ENCODE peak calls at places on chromosomes 5 and 9, in seven cellular contexts. G, Q, R, N, J, F and E are unnamed samples.
A peak's percentile ranks its signal among the peaks of the same experiment; 100 is the strongest.

GRCh38 chr9:124254261-124254682 is 3.5 kb upstream of the NEK6 start:
- DNase-seq in F (no peak), J (no peak), G (peak; percentile 8), R (no peak), N (no peak), Q (no peak), E (peak; percentile 76)

GRCh38 chr5:175378444-175379028 is 65.4 kb downstream of the DRD1 start:
- DNase-seq in F (no peak), J (no peak), G (no peak), R (no peak), Q (peak; percentile 79), N (no peak), E (no peak)

GRCh38 chr5:133144245-133144981 is 92.6 kb downstream of the HSPA4 start:
- DNase-seq in N (no peak), F (no peak), G (no peak), J (no peak), Q (no peak), R (no peak), E (no peak)

GRCh38 chr9:75488714-75489100 is 400.4 kb downstream of the OSTF1 start:
- DNase-seq in N (no peak), R (no peak), Q (no peak), G (no peak), J (no peak), F (no peak), E (no peak)

GRCh38 chr9:113343732-113344231 is 3.7 kb upstream of the WDR31 start:
- DNase-seq in R (peak; percentile 76), Q (peak; percentile 84), J (peak; percentile 91), F (peak; percentile 96), G (peak; percentile 98), N (peak; percentile 84), E (no peak)

GRCh38 chr9:106758911-106759310 is 104.1 kb upstream of the ZNF462 start:
- DNase-seq in R (no peak), Q (no peak), N (no peak), G (no peak), J (no peak), F (no peak), E (no peak)

GRCh38 chr5:147310059-147310704 is 75.4 kb downstream of the STK32A start:
- DNase-seq in F (peak; percentile 92), J (peak; percentile 85), R (peak; percentile 83), N (peak; percentile 85), Q (no peak), G (peak; percentile 70), E (no peak)

GRCh38 chr5:116990010-116990409 is 415.4 kb upstream of the SEMA6A start:
- DNase-seq in G (no peak), F (no peak), J (no peak), Q (no peak), N (no peak), R (no peak), E (no peak)

GRCh38 chr5:151673421-151673820 is 13.3 kb downstream of the SPARC start:
- DNase-seq in J (no peak), N (no peak), F (no peak), G (no peak), R (no peak), Q (no peak), E (no peak)

GRCh38 chr9:86614871-86615849 is 260.9 kb upstream of the TUT7 start:
- DNase-seq in G (no peak), Q (peak; percentile 17), J (no peak), R (no peak), F (peak; percentile 41), N (no peak), E (peak; percentile 17)

GRCh38 chr5:87020099-87020934 is 247.4 kb upstream of the RASA1 start:
- DNase-seq in G (no peak), F (peak; percentile 42), J (peak; percentile 34), Q (peak; percentile 30), N (peak; percentile 42), R (peak; percentile 67), E (peak; percentile 57)

GRCh38 chr5:37888476-37888875 is 48.6 kb upstream of the GDNF start:
- DNase-seq in R (no peak), J (no peak), G (no peak), F (no peak), Q (no peak), N (no peak), E (no peak)

GRCh38 chr9:116000748-116001329 is 152.8 kb upstream of the PAPPA start:
- DNase-seq in F (no peak), Q (peak; percentile 37), N (no peak), R (no peak), G (no peak), J (no peak), E (peak; percentile 5)

GRCh38 chr5:137688248-137688840 is 47.5 kb downstream of the KLHL3 start:
- DNase-seq in G (no peak), J (no peak), R (no peak), N (no peak), Q (no peak), F (no peak), E (no peak)

GRCh38 chr5:21817668-21818419 is 1035.3 kb downstream of the CDH12 start:
- DNase-seq in N (no peak), Q (no peak), R (no peak), G (no peak), J (no peak), F (no peak), E (no peak)

GRCh38 chr9:133430244-133430643 is 8.1 kb downstream of the ADAMTS13 start:
- DNase-seq in Q (no peak), F (no peak), J (no peak), N (no peak), G (no peak), R (no peak), E (no peak)

GRCh38 chr9:94085062-94085639 is 887 bp downstream of the PTPDC1 start:
- DNase-seq in Q (no peak), J (no peak), G (no peak), N (no peak), F (no peak), R (no peak), E (no peak)

GRCh38 chr5:66113160-66113559 is 30.9 kb upstream of the SREK1 start:
- DNase-seq in N (no peak), R (no peak), F (no peak), G (no peak), Q (no peak), J (no peak), E (no peak)

GRCh38 chr5:153429734-153430133 is 60.7 kb upstream of the GRIA1 start:
- DNase-seq in F (no peak), N (no peak), J (no peak), R (no peak), Q (no peak), G (no peak), E (no peak)

GRCh38 chr9:9004844-9005243 is 1205.3 kb upstream of the DMAC1 start:
- DNase-seq in J (no peak), R (no peak), Q (no peak), F (no peak), G (no peak), N (no peak), E (no peak)

GRCh38 chr9:134399435-134400056 is 73.3 kb downstream of the RXRA start:
- DNase-seq in J (no peak), F (no peak), Q (no peak), G (no peak), R (no peak), N (no peak), E (no peak)

GRCh38 chr9:131190191-131190590 is 64.8 kb downstream of the NUP214 start:
- DNase-seq in R (no peak), G (no peak), Q (no peak), F (no peak), J (no peak), N (no peak), E (no peak)

GRCh38 chr9:71891557-71892189 is 19.3 kb downstream of the ABHD17B start:
- DNase-seq in Q (no peak), N (no peak), G (no peak), R (no peak), F (no peak), J (no peak), E (peak; percentile 28)

GRCh38 chr9:16246785-16247184 is 623.7 kb downstream of the BNC2 start:
- DNase-seq in J (no peak), F (no peak), Q (no peak), G (no peak), N (no peak), R (no peak), E (no peak)

GRCh38 chr5:124538196-124538595 is 208.2 kb downstream of the ZNF608 start:
- DNase-seq in N (no peak), G (no peak), J (no peak), Q (no peak), F (no peak), R (no peak), E (no peak)

GRCh38 chr5:74016373-74016772 is 390.4 kb downstream of the ARHGEF28 start:
- DNase-seq in F (no peak), G (no peak), R (no peak), N (no peak), J (no peak), Q (no peak), E (peak; percentile 12)
- TF ChIP-seq CTCF in F (no peak), G (no peak), R (no peak), N (no peak), J (no peak), Q (no peak), E (no peak)

GRCh38 chr5:56854920-56855319 is 39.6 kb downstream of the MAP3K1 start:
- DNase-seq in N (no peak), Q (no peak), R (no peak), J (no peak), F (no peak), G (no peak), E (no peak)

GRCh38 chr5:56853710-56854109 is 38.4 kb downstream of the MAP3K1 start:
- DNase-seq in Q (no peak), N (no peak), R (no peak), F (no peak), G (no peak), J (no peak), E (no peak)

GRCh38 chr5:56858777-56859442 is 43.6 kb downstream of the MAP3K1 start:
- DNase-seq in R (no peak), J (no peak), G (no peak), Q (peak; percentile 20), F (no peak), N (no peak), E (no peak)

GRCh38 chr5:56852228-56853000 is 37.1 kb downstream of the MAP3K1 start:
- DNase-seq in R (no peak), N (no peak), J (no peak), F (no peak), Q (no peak), G (no peak), E (no peak)

DNA sequence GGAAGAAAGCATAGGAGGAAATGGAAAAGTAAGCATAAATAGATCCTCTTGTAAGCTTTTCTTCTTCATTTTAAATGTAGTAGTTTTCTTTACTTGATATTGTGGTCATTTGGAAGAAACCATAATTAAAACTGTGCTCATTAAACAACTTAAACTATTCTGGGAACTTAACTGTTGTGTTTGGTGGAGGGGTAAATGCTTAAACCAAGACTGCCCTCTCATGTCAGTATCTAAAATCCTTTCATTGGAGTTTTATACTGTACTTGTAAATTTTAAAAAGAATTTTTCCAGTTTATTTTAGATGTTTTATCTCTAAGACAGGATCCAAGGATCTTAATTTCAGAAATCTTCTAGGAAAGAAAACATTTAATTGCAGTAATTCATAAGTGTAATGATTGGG is 41.4 kb downstream of the MAP3K1 start:
- DNase-seq in R (no peak), J (no peak), Q (no peak), F (no peak), N (no peak), G (no peak), E (no peak)
- TF ChIP-seq CTCF in R (no peak), J (no peak), Q (peak; percentile 10), F (no peak), N (no peak), G (no peak), E (no peak)

GRCh38 chr5:59380350-59380951 is 513.1 kb downstream of the PDE4D start:
- DNase-seq in F (no peak), N (peak; percentile 56), R (no peak), J (peak; percentile 39), Q (peak; percentile 73), G (no peak), E (peak; percentile 45)
- TF ChIP-seq CTCF in F (peak; percentile 56), N (peak; percentile 53), R (no peak), J (no peak), Q (peak; percentile 69), G (peak; percentile 59), E (peak; percentile 47)

GRCh38 chr5:176593273-176593869 is 16.6 kb downstream of the GPRIN1 start:
- DNase-seq in R (no peak), F (no peak), Q (no peak), G (no peak), J (no peak), N (no peak), E (no peak)
- TF ChIP-seq CTCF in R (no peak), F (no peak), Q (no peak), G (no peak), J (no peak), N (no peak), E (no peak)